ENCODE peak calls at places on chromosomes 4 and X, in four cellular contexts. W is H1, K is GM12878, X is HepG2. V is an unnamed sample.

GRCh38 chr4:38663801-38664703 is at the start of gene KLF3:
- DNase-seq in X (peak; percentile 73), K (no peak), W (peak; percentile 82), V (no peak)

GRCh38 chrX:48715066-48715465 is 18.5 kb downstream of the SUV39H1 start:
- DNase-seq in X (no peak), W (no peak), K (no peak), V (no peak)

GRCh38 chr4:183905593-183906485 is 732 bp downstream of the STOX2 start:
- DNase-seq in W (peak; percentile 87), K (no peak), X (no peak), V (peak; percentile 90)

GRCh38 chrX:24799565-24799964 is 105.8 kb downstream of the POLA1 start:
- DNase-seq in W (no peak), K (no peak), X (no peak), V (no peak)

GRCh38 chr4:110119347-110119746 is 79.1 kb downstream of the ELOVL6 start:
- DNase-seq in X (no peak), K (no peak), W (no peak), V (no peak)

GRCh38 chrX:155216179-155216939 is at the start of gene VBP1:
- DNase-seq in X (peak; percentile 92), W (peak; percentile 76), K (peak; percentile 84), V (peak; percentile 80)

GRCh38 chr4:159242427-159242826 is 139.5 kb downstream of the RAPGEF2 start:
- DNase-seq in X (no peak), W (no peak), K (no peak), V (no peak)

GRCh38 chr4:83386931-83387897 is 52.6 kb upstream of the HPSE start:
- DNase-seq in X (no peak), W (no peak), K (no peak), V (no peak)

GRCh38 chr4:121143126-121143525 is 21.0 kb downstream of the TNIP3 start:
- DNase-seq in W (no peak), X (no peak), K (no peak), V (no peak)

GRCh38 chr4:104907074-104907649 is 239.5 kb upstream of the TET2 start:
- DNase-seq in X (no peak), W (no peak), K (no peak), V (no peak)

GRCh38 chr4:26509681-26510333 is 19.5 kb upstream of the CCKAR start:
- DNase-seq in X (no peak), W (peak; percentile 31), K (no peak), V (no peak)

GRCh38 chr4:97279410-97279809 is 863.9 kb downstream of the STPG2 start:
- DNase-seq in K (no peak), X (no peak), W (no peak), V (no peak)

GRCh38 chr4:15003441-15003890 is 1.2 kb downstream of the CPEB2 start:
- DNase-seq in K (no peak), X (no peak), W (peak; percentile 73), V (no peak)

GRCh38 chrX:39854772-39855747 is 242.7 kb downstream of the BCOR start:
- DNase-seq in X (no peak), W (no peak), K (peak; percentile 82), V (no peak)

GRCh38 chrX:68868316-68868715 is 39.5 kb downstream of the EFNB1 start:
- DNase-seq in X (no peak), K (no peak), W (no peak), V (no peak)

GRCh38 chrX:136028383-136028984 is 43.2 kb downstream of the SLC9A6 start:
- DNase-seq in X (peak; percentile 23), W (no peak), K (no peak), V (peak; percentile 11)

GRCh38 chr4:168101026-168101425 is 8.7 kb downstream of the ANXA10 start:
- DNase-seq in K (no peak), W (no peak), X (no peak), V (no peak)

GRCh38 chr4:48594185-48594584 is 104.1 kb downstream of the ZAR1 start:
- DNase-seq in W (no peak), X (no peak), K (no peak), V (peak; percentile 15)

GRCh38 chr4:113468165-113469022 is 293.1 kb downstream of the CAMK2D start:
- DNase-seq in X (peak; percentile 63), W (no peak), K (no peak), V (peak; percentile 77)

GRCh38 chr4:25908491-25908901 is 5.5 kb upstream of the SMIM20 start:
- DNase-seq in K (no peak), W (no peak), X (peak; percentile 66), V (no peak)

GRCh38 chrX:45449982-45450381 is 249.3 kb upstream of the DIPK2B start:
- DNase-seq in X (no peak), K (no peak), W (no peak), V (no peak)

GRCh38 chr4:43471950-43472349 is 579.4 kb downstream of the GRXCR1 start:
- DNase-seq in X (peak; percentile 30), W (no peak), K (no peak), V (peak; percentile 1)

GRCh38 chr4:90597927-90598326 is 470.7 kb downstream of the CCSER1 start:
- DNase-seq in W (no peak), X (no peak), K (no peak), V (no peak)

GRCh38 chr4:98773638-98774037 is 115.2 kb upstream of the TSPAN5 start:
- DNase-seq in W (no peak), K (no peak), X (no peak), V (no peak)

GRCh38 chr4:14254806-14255445 is 627.4 kb upstream of the BOD1L1 start:
- DNase-seq in K (no peak), W (no peak), X (no peak), V (no peak)

GRCh38 chrX:110415440-110416167 is 57.0 kb downstream of the RTL9 start:
- DNase-seq in W (no peak), X (no peak), K (no peak), V (no peak)

GRCh38 chr4:173424899-173425805 is 26.2 kb upstream of the SCRG1 start:
- DNase-seq in W (no peak), K (no peak), X (no peak), V (no peak)

GRCh38 chr4:183335369-183335940 is 13.2 kb upstream of the CLDN24 start:
- DNase-seq in K (no peak), X (peak; percentile 31), W (no peak), V (no peak)

GRCh38 chrX:30573125-30573524 is 4.4 kb downstream of the TASL start:
- DNase-seq in K (no peak), W (no peak), X (no peak), V (no peak)

GRCh38 chr4:52945499-52945898 is 83.4 kb downstream of the RASL11B start:
- DNase-seq in K (no peak), W (no peak), X (no peak), V (no peak)

GRCh38 chr4:151801547-151802516 is 41.0 kb upstream of the GATB start:
- DNase-seq in W (peak; percentile 74), K (no peak), X (peak; percentile 25), V (no peak)

GRCh38 chrX:77788050-77788449 is 2.0 kb upstream of the ATRX start:
- DNase-seq in W (no peak), X (peak; percentile 86), K (no peak), V (no peak)

GRCh38 chr4:86048426-86048825 is 311.4 kb downstream of the MAPK10 start:
- DNase-seq in K (no peak), X (no peak), W (no peak), V (no peak)

DNA sequence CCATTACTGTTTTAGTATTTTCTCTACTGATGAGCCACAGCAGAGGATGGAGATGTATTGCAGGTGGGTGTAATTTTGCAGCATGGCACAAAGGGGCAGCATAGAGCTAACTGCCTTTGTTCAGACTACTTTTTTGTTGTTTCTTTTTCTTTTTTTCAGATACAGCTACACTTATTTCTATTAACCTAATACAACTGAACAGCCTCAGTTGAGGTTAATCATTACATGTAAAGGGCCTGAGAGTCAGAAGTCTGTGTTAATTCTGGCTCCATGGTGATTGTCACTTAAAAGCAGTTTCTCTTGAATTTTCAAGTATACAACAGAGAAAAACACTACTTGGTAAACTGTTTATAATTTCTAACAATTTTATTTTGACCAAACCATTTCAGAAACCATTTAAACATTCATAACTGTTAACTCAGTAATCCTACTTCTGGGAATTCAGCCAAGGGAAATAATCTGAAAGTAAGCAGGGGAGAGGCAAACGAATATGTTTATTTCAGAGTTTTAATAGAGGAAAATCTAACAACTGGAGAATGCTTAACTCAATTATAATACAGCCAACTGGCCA is 13.9 kb upstream of the PPEF2 start:
- DNase-seq in W (no peak), X (peak; percentile 25), K (no peak), V (no peak)
- TF ChIP-seq SUZ12 in W (no peak), X (no peak), K (no peak), V (no peak)

GRCh38 chr4:185398618-185399017 is 2.0 kb downstream of the ANKRD37 start:
- DNase-seq in W (no peak), K (no peak), X (no peak), V (no peak)

GRCh38 chr4:185395956-185396723 is 416 bp upstream of the LRP2BP start:
- DNase-seq in K (peak; percentile 97), W (no peak), X (peak; percentile 96), V (peak; percentile 75)

GRCh38 chr4:185395255-185395955 is at the start of gene LRP2BP:
- DNase-seq in K (peak; percentile 48), W (no peak), X (peak; percentile 59), V (no peak)

GRCh38 chr4:185394568-185395254 is 1.0 kb downstream of the LRP2BP start:
- DNase-seq in W (no peak), K (no peak), X (no peak), V (no peak)

DNA sequence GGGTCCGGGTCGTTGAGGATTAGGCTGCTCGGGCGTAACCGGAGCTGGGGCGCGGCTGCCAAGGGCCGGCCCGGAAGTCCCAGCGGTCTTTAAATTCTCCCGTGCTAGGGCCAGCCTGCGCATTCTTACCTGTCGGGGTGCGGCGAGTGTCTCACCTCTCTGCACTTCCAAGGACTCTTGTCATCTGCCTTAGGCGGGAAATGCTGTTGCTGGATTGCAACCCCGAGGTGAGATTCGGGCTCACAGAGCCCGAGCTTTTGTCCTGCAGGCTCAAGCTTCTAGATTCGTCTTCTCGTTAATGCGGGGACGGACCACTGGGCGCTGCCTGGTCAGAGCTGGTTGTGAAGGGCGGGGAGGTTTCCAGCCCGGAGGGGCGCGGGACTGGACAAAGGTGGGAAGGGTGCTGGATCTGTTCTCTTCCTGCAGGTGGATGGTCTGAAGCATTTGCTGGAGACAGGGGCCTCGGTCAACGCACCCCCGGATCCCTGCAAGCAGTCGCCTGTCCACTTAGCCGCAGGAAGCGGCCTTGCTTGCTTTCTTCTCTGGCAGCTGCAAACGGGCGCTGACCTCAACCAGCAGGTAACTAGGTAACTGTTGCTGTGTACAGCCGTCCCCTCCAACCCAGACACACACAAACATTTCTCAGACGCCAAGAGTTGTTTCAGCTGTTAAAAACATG is at the start of gene ANKRD37:
- DNase-seq in X (peak; percentile 68), K (no peak), W (peak; percentile 92), V (no peak)
- TF ChIP-seq ZNF274 in X (no peak), K (no peak), W (no peak), V (no peak)

GRCh38 chrX:117959045-117959444 is 157.6 kb downstream of the KLHL13 start:
- DNase-seq in W (no peak), X (no peak), K (no peak), V (no peak)
- H3K36me3 ChIP-seq in W (no peaks in the 10 kb centered on the region), X (no peaks in the 10 kb centered on the region), K (no peaks in the 10 kb centered on the region), V (no peaks in the 10 kb centered on the region)

GRCh38 chr4:107901213-107901934 is 30.0 kb upstream of the CYP2U1 start:
- DNase-seq in K (no peak), W (no peak), X (no peak), V (no peak)
- TF ChIP-seq SUZ12 in K (no peak), W (no peak), X (no peak), V (no peak)

GRCh38 chr4:2324891-2325290 is 63.0 kb upstream of the MXD4 start:
- DNase-seq in W (no peak), X (no peak), K (no peak), V (no peak)
- TF ChIP-seq ZNF274 in W (no peak), X (no peak), K (no peak), V (no peak)

V was measured in NT2/D1.